ENCODE peak calls at places on chromosomes 12 and 14, in seven cellular contexts. F, X, N, K, P, B and H are unnamed samples.

GRCh38 chr12:85642810-85643209 is 193.4 kb downstream of the RASSF9 start:
- DNase-seq in P (no peak), K (no peak), X (no peak), F (no peak), B (no peak), N (peak; percentile 56), H (no peak)

GRCh38 chr12:129704232-129704830 is 199.5 kb downstream of the TMEM132D start:
- DNase-seq in K (no peak), X (no peak), F (no peak), B (no peak), P (no peak), N (no peak), H (no peak)

GRCh38 chr12:25764409-25764808 is 194.1 kb upstream of the RASSF8 start:
- DNase-seq in X (no peak), B (no peak), N (no peak), K (no peak), F (no peak), P (no peak), H (no peak)

GRCh38 chr14:92693998-92694780 is 54.2 kb downstream of the LGMN start:
- DNase-seq in X (no peak), N (peak; percentile 51), B (no peak), F (no peak), K (no peak), P (no peak), H (no peak)

GRCh38 chr12:75489613-75490210 is 9.2 kb downstream of the GLIPR1 start:
- DNase-seq in K (no peak), N (no peak), F (no peak), X (no peak), B (no peak), P (no peak), H (no peak)

GRCh38 chr12:53674977-53675700 is 744 bp downstream of the ATP5MC2 start:
- DNase-seq in B (peak; percentile 25), P (no peak), K (no peak), X (no peak), F (no peak), N (no peak), H (no peak)

GRCh38 chr14:72443991-72444431 is 449.9 kb downstream of the DPF3 start:
- DNase-seq in X (no peak), B (no peak), P (no peak), N (no peak), F (no peak), K (no peak), H (no peak)

GRCh38 chr14:21098134-21098891 is at the start of gene ZNF219:
- DNase-seq in P (peak; percentile 47), X (peak; percentile 74), B (peak; percentile 48), K (peak; percentile 53), N (no peak), F (no peak), H (peak; percentile 34)

GRCh38 chr12:124457287-124458219 is 109.9 kb downstream of the NCOR2 start:
- DNase-seq in P (peak; percentile 86), K (peak; percentile 54), X (peak; percentile 77), F (no peak), N (no peak), B (no peak), H (peak; percentile 92)

GRCh38 chr14:88129306-88130056 is 124.5 kb downstream of the GPR65 start:
- DNase-seq in P (peak; percentile 14), F (no peak), B (no peak), X (no peak), N (no peak), K (no peak), H (no peak)

GRCh38 chr12:70307868-70308267 is 58.2 kb upstream of the KCNMB4 start:
- DNase-seq in P (no peak), K (no peak), F (no peak), B (no peak), N (no peak), X (no peak), H (no peak)

GRCh38 chr12:120630139-120630895 is 10.1 kb upstream of the CABP1 start:
- DNase-seq in B (no peak), X (no peak), P (no peak), F (no peak), K (no peak), N (no peak), H (no peak)

GRCh38 chr12:5706247-5706646 is 238.8 kb downstream of the ANO2 start:
- DNase-seq in K (no peak), P (no peak), F (no peak), B (no peak), X (no peak), N (no peak), H (no peak)

GRCh38 chr12:57483466-57483865 is 3.8 kb upstream of the ARHGAP9 start:
- DNase-seq in B (no peak), F (no peak), N (no peak), K (no peak), X (no peak), P (no peak), H (no peak)

GRCh38 chr14:22384974-22385526 is 204.0 kb downstream of the DAD1 start:
- DNase-seq in N (no peak), B (no peak), F (no peak), K (no peak), P (no peak), X (no peak), H (no peak)

GRCh38 chr14:22384167-22384549 is 204.9 kb downstream of the DAD1 start:
- DNase-seq in B (no peak), N (no peak), F (no peak), X (no peak), K (no peak), P (no peak), H (no peak)

GRCh38 chr14:22382955-22383354 is 206.1 kb downstream of the DAD1 start:
- DNase-seq in X (no peak), P (no peak), K (no peak), N (no peak), F (no peak), B (no peak), H (no peak)

GRCh38 chr14:22382395-22382794 is 206.6 kb downstream of the DAD1 start:
- DNase-seq in B (no peak), N (no peak), X (no peak), P (no peak), K (no peak), F (no peak), H (no peak)

DNA sequence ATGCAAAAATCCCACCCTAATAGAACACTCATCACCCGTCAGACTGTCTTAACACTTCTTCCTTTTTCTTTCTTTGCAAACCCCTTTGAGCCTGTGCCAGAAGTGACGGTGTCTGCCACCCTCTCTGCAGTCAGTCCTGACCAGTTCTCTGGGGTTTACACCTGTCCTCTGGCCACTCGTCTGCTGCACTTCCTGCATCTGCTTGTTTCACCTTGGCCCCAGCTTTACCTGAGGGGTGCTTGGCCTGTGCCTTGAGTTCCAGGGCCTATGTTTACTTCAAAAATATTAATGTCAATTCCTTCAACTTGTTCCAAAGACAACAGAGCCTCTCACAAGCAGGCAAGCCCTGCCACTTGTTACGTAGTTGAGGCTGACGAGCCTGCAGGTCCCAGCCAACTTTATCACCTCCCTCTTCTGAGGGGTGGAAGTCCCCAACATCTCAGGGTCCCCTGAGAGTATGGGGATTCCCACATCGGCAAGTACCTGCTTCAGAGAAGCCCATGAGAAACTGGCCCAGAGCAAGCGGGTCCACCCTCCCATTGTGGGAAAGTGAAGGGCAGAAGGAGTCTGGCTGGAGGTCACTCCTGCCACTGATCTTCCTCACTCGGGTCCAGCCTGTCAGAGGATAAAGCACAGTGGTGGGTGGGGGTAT is 205.4 kb downstream of the DAD1 start:
- DNase-seq in X (no peak), P (no peak), F (no peak), N (no peak), B (no peak), K (peak; percentile 34), H (no peak)
- TF ChIP-seq POLR2A in X (no peak), P (no peak), F (no peak), N (no peak), B (no peak), K (no peak), H (no peak)

GRCh38 chr12:19967001-19967400 is 401.3 kb upstream of the PDE3A start:
- DNase-seq in P (no peak), F (no peak), N (no peak), B (no peak), X (no peak), K (no peak), H (no peak)
- H3K27ac ChIP-seq in P (no peak overlapping the region), F (no peak overlapping the region), N (no peak overlapping the region), B (no peak overlapping the region), X (no peak overlapping the region), K (no peak overlapping the region), H (no peak overlapping the region)

DNA sequence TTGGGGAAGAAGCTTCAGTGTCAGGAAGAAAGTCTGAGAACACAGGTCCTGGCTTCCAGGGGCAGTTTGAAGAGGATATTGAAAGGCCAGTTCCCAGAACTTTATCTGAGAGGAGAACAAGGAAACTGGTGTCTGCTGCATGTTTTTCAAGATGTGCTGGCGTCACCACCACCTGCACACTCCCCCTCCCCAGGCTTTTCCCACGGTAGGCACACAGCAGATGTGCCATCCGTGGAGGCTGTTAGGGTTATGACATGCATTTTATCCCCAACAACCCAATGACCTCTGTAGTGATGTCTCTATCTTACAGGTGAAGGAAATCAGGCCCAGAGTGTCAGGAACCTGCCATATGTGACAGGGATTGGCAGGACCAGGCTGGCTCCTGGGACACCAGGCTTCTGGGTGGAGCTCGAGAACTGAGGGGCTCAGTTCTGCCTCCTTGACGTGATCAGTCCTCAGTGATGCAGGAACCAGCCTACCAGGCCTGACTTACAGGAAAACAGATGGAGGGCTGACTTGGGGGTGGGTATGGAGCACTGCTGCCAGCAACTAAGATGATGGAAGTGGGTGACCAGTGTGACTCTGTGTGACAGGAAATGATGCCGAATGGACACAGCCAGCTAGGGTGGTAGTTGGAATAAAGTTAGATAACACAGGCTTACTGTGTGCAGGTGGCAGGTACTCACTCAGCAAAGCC is 16.8 kb downstream of the SLC25A47 start:
- DNase-seq in F (no peak), N (no peak), K (no peak), X (no peak), B (no peak), P (no peak), H (no peak)
- TF ChIP-seq POLR2A in F (no peak), N (no peak), K (no peak), X (no peak), B (peak; percentile 41), P (no peak), H (no peak)

GRCh38 chr14:101520621-101521305 is 40.5 kb upstream of the DIO3 start:
- DNase-seq in B (no peak), X (no peak), P (peak; percentile 72), F (no peak), N (no peak), K (no peak), H (peak; percentile 63)

GRCh38 chr14:101521306-101521935 is 39.9 kb upstream of the DIO3 start:
- DNase-seq in X (no peak), K (no peak), F (no peak), N (no peak), P (peak; percentile 21), B (no peak), H (no peak)

GRCh38 chr14:101518611-101519048 is 42.7 kb upstream of the DIO3 start:
- DNase-seq in X (no peak), P (peak; percentile 68), B (no peak), K (no peak), N (no peak), F (no peak), H (peak; percentile 72)

GRCh38 chr14:101519090-101519489 is 42.2 kb upstream of the DIO3 start:
- DNase-seq in B (no peak), K (no peak), F (no peak), N (no peak), P (no peak), X (no peak), H (peak; percentile 26)

DNA sequence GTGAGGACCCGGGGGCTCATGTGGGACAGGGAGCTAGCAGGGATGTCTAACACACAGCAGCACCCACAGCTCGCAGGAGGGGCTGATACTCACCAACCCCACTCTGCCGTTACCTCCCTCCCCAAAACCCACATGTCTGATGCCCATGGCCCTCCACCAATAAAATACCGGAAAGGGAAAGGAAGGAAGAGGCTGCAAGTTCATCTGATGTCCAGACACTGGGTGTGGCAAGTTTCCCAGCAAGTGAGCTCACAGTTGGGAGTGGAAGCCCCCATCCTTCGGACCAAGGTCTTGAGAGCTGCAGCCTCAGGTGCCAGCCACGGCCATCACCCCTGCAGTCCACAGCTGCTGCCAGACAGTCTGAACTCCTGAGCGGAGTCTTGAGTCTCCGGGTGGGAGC is 39.3 kb upstream of the DIO3 start:
- DNase-seq in K (no peak), X (no peak), F (no peak), N (no peak), P (no peak), B (no peak), H (no peak)
- H3K27ac ChIP-seq in K (no peak overlapping the region), X (no peak overlapping the region), F (no peak overlapping the region), N (no peak overlapping the region), P (no peak overlapping the region), B (no peak overlapping the region), H (no peak overlapping the region)